ENCODE peak calls at places on chromosomes 6 and 20, in six cellular contexts. E is foreskin fibroblast, O is stomach, R is pons, P is Peyer's patch, S is progenitor cell of endocrine pancreas. X is an unnamed sample.

GRCh38 chr20:61822396-61822795 is 243.3 kb downstream of the TAF4 start:
- DNase-seq in E (no peak), O (no peak), R (no peak), P (no peak), S (no peak), X (no peak)

GRCh38 chr6:19465240-19465639 is 371.9 kb upstream of the ID4 start:
- DNase-seq in E (no peak), O (no peak), R (no peak), P (no peak), S (no peak), X (no peak)

GRCh38 chr6:134402372-134402984 is 84.6 kb upstream of the SGK1 start:
- DNase-seq in E (peak; percentile 39), O (no peak), R (no peak), P (no peak), S (no peak), X (no peak)

GRCh38 chr20:54920491-54920890 is 445.1 kb downstream of the DOK5 start:
- DNase-seq in E (no peak), O (no peak), R (no peak), P (no peak), S (no peak), X (no peak)

GRCh38 chr6:100554228-100554627 is 89.5 kb upstream of the SIM1 start:
- DNase-seq in E (no peak), O (no peak), R (no peak), P (no peak), S (no peak), X (no peak)

GRCh38 chr6:56669041-56669440 is 26.4 kb upstream of the DST start:
- DNase-seq in E (no peak), O (no peak), R (no peak), P (no peak), S (no peak), X (no peak)

GRCh38 chr20:40688129-40689099 is 622 bp downstream of the MAFB start:
- DNase-seq in E (peak; percentile 55), O (no peak), R (no peak), P (no peak), S (no peak), X (no peak)

GRCh38 chr6:127347188-127347587 is 3.8 kb upstream of the ECHDC1 start:
- DNase-seq in E (no peak), O (no peak), R (no peak), P (no peak), S (no peak), X (no peak)

GRCh38 chr6:163308629-163309276 is 105.8 kb upstream of the QKI start:
- DNase-seq in E (no peak), O (no peak), R (no peak), P (no peak), S (no peak), X (no peak)

GRCh38 chr6:114291428-114291827 is 51.4 kb downstream of the HS3ST5 start:
- DNase-seq in E (no peak), O (no peak), R (no peak), P (no peak), S (no peak), X (no peak)

GRCh38 chr20:49100934-49101333 is 54.8 kb downstream of the CSE1L start:
- DNase-seq in E (no peak), O (no peak), R (peak; percentile 20), P (no peak), S (no peak), X (no peak)

GRCh38 chr6:150143521-150144293 is 863 bp downstream of the PPP1R14C start:
- DNase-seq in E (peak; percentile 12), O (no peak), R (no peak), P (no peak), S (peak; percentile 18), X (peak; percentile 31)

GRCh38 chr6:45923831-45924391 is 91.7 kb downstream of the CLIC5 start:
- DNase-seq in E (peak; percentile 70), O (no peak), R (no peak), P (no peak), S (no peak), X (no peak)

GRCh38 chr6:40891131-40891530 is 147.9 kb downstream of the UNC5CL start:
- DNase-seq in E (no peak), O (no peak), R (no peak), P (no peak), S (no peak), X (no peak)

GRCh38 chr6:123393333-123393732 is 243.4 kb downstream of the TRDN start:
- DNase-seq in E (no peak), O (no peak), R (peak; percentile 8), P (no peak), S (no peak), X (no peak)

GRCh38 chr20:41133709-41134361 is 3.5 kb upstream of the PLCG1 start:
- DNase-seq in E (no peak), O (no peak), R (no peak), P (peak; percentile 33), S (no peak), X (no peak)

GRCh38 chr6:3838992-3839867 is 9.9 kb upstream of the FAM50B start:
- DNase-seq in E (peak; percentile 86), O (no peak), R (no peak), P (no peak), S (no peak), X (no peak)

GRCh38 chr20:15556869-15557268 is 1016.4 kb downstream of the KIF16B start:
- DNase-seq in E (no peak), O (no peak), R (no peak), P (no peak), S (no peak), X (no peak)

GRCh38 chr6:15493437-15494168 is 169.2 kb downstream of the DTNBP1 start:
- DNase-seq in E (peak; percentile 64), O (no peak), R (no peak), P (no peak), S (no peak), X (peak; percentile 53)

GRCh38 chr20:3404402-3404801 is 3.1 kb downstream of the DNAAF9 start:
- DNase-seq in E (no peak), O (no peak), R (no peak), P (no peak), S (no peak), X (no peak)

GRCh38 chr20:574297-574942 is 30.8 kb upstream of the CSNK2A1 start:
- DNase-seq in E (no peak), O (no peak), R (no peak), P (no peak), S (no peak), X (peak; percentile 43)

GRCh38 chr20:17992847-17993508 is 24.2 kb downstream of the MGME1 start:
- DNase-seq in E (peak; percentile 11), O (no peak), R (no peak), P (no peak), S (no peak), X (no peak)

GRCh38 chr6:32369678-32370077 is 2.0 kb downstream of the TSBP1 start:
- DNase-seq in E (peak; percentile 93), O (no peak), R (no peak), P (no peak), S (no peak), X (no peak)

GRCh38 chr20:45052698-45053440 is 48.1 kb downstream of the KCNS1 start:
- DNase-seq in E (peak; percentile 79), O (no peak), R (peak; percentile 83), P (no peak), S (no peak), X (no peak)

GRCh38 chr6:93391982-93392381 is 27.4 kb downstream of the EPHA7 start:
- DNase-seq in E (no peak), O (no peak), R (no peak), P (no peak), S (no peak), X (no peak)

GRCh38 chr6:74715362-74716068 is 490.3 kb downstream of the COL12A1 start:
- DNase-seq in E (peak; percentile 68), O (no peak), R (no peak), P (no peak), S (no peak), X (no peak)

GRCh38 chr20:43068482-43068881 is 121.2 kb downstream of the PTPRT start:
- DNase-seq in E (no peak), O (no peak), R (no peak), P (no peak), S (no peak), X (no peak)

GRCh38 chr6:15331629-15332241 is 85.9 kb downstream of the JARID2 start:
- DNase-seq in E (no peak), O (no peak), R (no peak), P (no peak), S (no peak), X (no peak)

GRCh38 chr6:38131527-38131965 is 312.0 kb downstream of the ZFAND3 start:
- DNase-seq in E (peak; percentile 96), O (no peak), R (no peak), P (no peak), S (no peak), X (no peak)

GRCh38 chr6:88650029-88650619 is 313.3 kb downstream of the RNGTT start:
- DNase-seq in E (peak; percentile 87), O (no peak), R (no peak), P (no peak), S (no peak), X (no peak)

GRCh38 chr6:170222498-170223471 is 68.1 kb downstream of the DLL1 start:
- DNase-seq in E (no peak), O (no peak), R (no peak), P (no peak), S (no peak), X (no peak)

GRCh38 chr20:50317116-50317515 is 126.5 kb downstream of the CEBPB start:
- DNase-seq in E (no peak), O (no peak), R (no peak), P (no peak), S (no peak), X (no peak)

GRCh38 chr6:110342759-110343158 is 15.4 kb downstream of the METTL24 start:
- DNase-seq in E (no peak), O (no peak), R (no peak), P (no peak), S (no peak), X (no peak)

GRCh38 chr6:33818293-33818692 is 14.5 kb upstream of the MLN start:
- DNase-seq in E (no peak), O (no peak), R (no peak), P (no peak), S (no peak), X (no peak)